ENCODE peak calls at places on chromosomes 16 and 17, in four cellular contexts. H, F, L and W are unnamed samples.

GRCh38 chr16:24309222-24309905 is 53.2 kb downstream of the CACNG3 start:
- DNase-seq in H (no peak), L (no peak), F (peak; percentile 77), W (peak; percentile 4)

GRCh38 chr16:3000540-3000939 is 12.2 kb upstream of the CLDN9 start:
- DNase-seq in L (no peak), H (no peak), F (no peak), W (no peak)

GRCh38 chr17:18891541-18891940 is 33.6 kb downstream of the PRPSAP2 start:
- DNase-seq in L (no peak), H (no peak), F (no peak), W (no peak)

GRCh38 chr17:17990282-17990681 is 17.6 kb downstream of the DRC3 start:
- DNase-seq in F (peak; percentile 88), L (no peak), H (no peak), W (peak; percentile 31)

GRCh38 chr17:79799538-79800324 is 2.9 kb upstream of the CBX8 start:
- DNase-seq in H (no peak), L (no peak), F (no peak), W (no peak)

GRCh38 chr16:67150833-67151396 is at the start of gene B3GNT9:
- DNase-seq in L (peak; percentile 94), F (no peak), H (peak; percentile 66), W (no peak)

GRCh38 chr17:27538156-27538955 is 82.1 kb downstream of the KSR1 start:
- DNase-seq in H (no peak), L (no peak), F (no peak), W (no peak)

GRCh38 chr17:35368086-35368824 is 5.2 kb downstream of the SLFN11 start:
- DNase-seq in H (no peak), F (no peak), L (no peak), W (no peak)

GRCh38 chr17:69414408-69415274 is at the start of gene MAP2K6:
- DNase-seq in L (peak; percentile 89), F (peak; percentile 90), H (peak; percentile 83), W (peak; percentile 42)

GRCh38 chr17:6749519-6749918 is 6.3 kb upstream of the XAF1 start:
- DNase-seq in H (no peak), F (no peak), L (no peak), W (no peak)

GRCh38 chr17:17849147-17849820 is 12.5 kb upstream of the SREBF1 start:
- DNase-seq in H (peak; percentile 84), F (no peak), L (peak; percentile 85), W (no peak)

GRCh38 chr16:10876799-10877341 is at the start of gene CIITA:
- DNase-seq in L (peak; percentile 90), F (peak; percentile 87), H (peak; percentile 74), W (peak; percentile 73)

GRCh38 chr16:50354082-50354481 is 14.7 kb downstream of the BRD7 start:
- DNase-seq in F (no peak), H (no peak), L (no peak), W (no peak)
- TF ChIP-seq CTCF in F (no peak), H (no peak), L (no peak), W (no peak)

GRCh38 chr17:78674595-78675315 is 97.6 kb upstream of the DNAH17 start:
- DNase-seq in L (no peak), H (no peak), F (no peak), W (no peak)
- H3K4me1 ChIP-seq in L (no peaks in the 10 kb centered on the region), H (no peaks in the 10 kb centered on the region), F (peaks cover 3% of the 10 kb centered on the region), W (peaks cover 16% of the 10 kb centered on the region)

GRCh38 chr17:77375108-77375507 is 234.3 kb downstream of the SEC14L1 start:
- DNase-seq in H (peak; percentile 61), F (no peak), L (no peak), W (no peak)
- H3K27ac ChIP-seq in H (peak overlapping the region; percentile 86), F (no peak overlapping the region), L (peak overlapping the region; percentile 97), W (no peak overlapping the region)

GRCh38 chr16:57955572-57955971 is 15.4 kb downstream of the CNGB1 start:
- DNase-seq in H (peak; percentile 61), L (peak; percentile 56), F (no peak), W (no peak)
- TF ChIP-seq CTCF in H (no peak), L (no peak), F (no peak), W (no peak)